ENCODE peak calls at places on chromosome 3, in four cellular contexts. One of them, this sample, is unnamed.

GRCh38 chr3:52742418-52743041 is 28.2 kb downstream of the NEK4 start:
- DNase-seq in GM12878: peak; percentile 15
- DNase-seq in K562: peak; percentile 27
- DNase-seq in HepG2: peak; percentile 44
- DNase-seq in this sample: peak; percentile 23

GRCh38 chr3:186254676-186255665 is 107.1 kb downstream of the DGKG start:
- DNase-seq in GM12878: peak; percentile 68
- DNase-seq in K562: no peak
- DNase-seq in HepG2: no peak
- DNase-seq in this sample: no peak

GRCh38 chr3:171838218-171838720 is 4.9 kb upstream of the TMEM212 start:
- DNase-seq in GM12878: no peak
- DNase-seq in K562: no peak
- DNase-seq in HepG2: peak; percentile 90
- DNase-seq in this sample: no peak

GRCh38 chr3:15633159-15633558 is 31.6 kb downstream of the BTD start:
- DNase-seq in GM12878: no peak
- DNase-seq in K562: no peak
- DNase-seq in HepG2: no peak
- DNase-seq in this sample: no peak

GRCh38 chr3:123424321-123424998 is 24.4 kb downstream of the ADCY5 start:
- DNase-seq in GM12878: no peak
- DNase-seq in K562: no peak
- DNase-seq in HepG2: no peak
- DNase-seq in this sample: no peak

GRCh38 chr3:187104956-187105355 is 34.3 kb downstream of the RPL39L start:
- DNase-seq in GM12878: no peak
- DNase-seq in K562: no peak
- DNase-seq in HepG2: no peak
- DNase-seq in this sample: no peak

GRCh38 chr3:23739536-23739935 is 66.2 kb upstream of the UBE2E1 start:
- DNase-seq in GM12878: no peak
- DNase-seq in K562: peak; percentile 37
- DNase-seq in HepG2: no peak
- DNase-seq in this sample: no peak

GRCh38 chr3:37601832-37602231 is 259.8 kb upstream of the CTDSPL start:
- DNase-seq in GM12878: no peak
- DNase-seq in K562: no peak
- DNase-seq in HepG2: no peak
- DNase-seq in this sample: no peak

GRCh38 chr3:17823039-17823438 is 80.6 kb upstream of the TBC1D5 start:
- DNase-seq in GM12878: no peak
- DNase-seq in K562: no peak
- DNase-seq in HepG2: no peak
- DNase-seq in this sample: no peak

GRCh38 chr3:191066669-191067068 is 132.4 kb upstream of the OSTN start:
- DNase-seq in GM12878: peak; percentile 4
- DNase-seq in K562: no peak
- DNase-seq in HepG2: no peak
- DNase-seq in this sample: no peak
- TF ChIP-seq FOXK2 in GM12878: no peak
- TF ChIP-seq FOXK2 in K562: no peak
- TF ChIP-seq FOXK2 in HepG2: no peak
- TF ChIP-seq FOXK2 in this sample: no peak

GRCh38 chr3:129330413-129330812 is 51.7 kb downstream of the HMCES start:
- DNase-seq in GM12878: no peak
- DNase-seq in K562: no peak
- DNase-seq in HepG2: no peak
- DNase-seq in this sample: no peak
- TF ChIP-seq FOXK2 in GM12878: no peak
- TF ChIP-seq FOXK2 in K562: no peak
- TF ChIP-seq FOXK2 in HepG2: no peak
- TF ChIP-seq FOXK2 in this sample: no peak

DNA sequence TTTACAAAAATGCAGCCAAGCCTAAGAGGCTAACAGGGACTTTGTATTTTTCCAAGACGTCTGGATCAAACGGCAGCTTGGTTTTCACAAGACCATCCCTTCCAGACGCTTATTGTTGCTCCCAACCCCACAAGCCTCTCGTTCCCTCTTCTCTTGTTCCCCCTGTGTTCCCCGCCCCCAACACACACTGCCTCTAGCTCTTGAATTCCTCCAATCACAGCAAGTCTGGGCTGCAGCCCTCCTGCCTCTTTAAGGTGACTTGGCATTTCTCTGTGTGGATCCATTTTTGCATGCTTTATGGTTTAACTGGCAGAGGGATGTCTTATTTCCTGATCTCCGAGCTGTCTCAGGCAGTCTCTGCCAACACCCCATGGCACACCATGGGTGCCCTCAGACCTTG is 182.2 kb downstream of the ABHD5 start:
- DNase-seq in GM12878: no peak
- DNase-seq in K562: peak; percentile 33
- DNase-seq in HepG2: no peak
- DNase-seq in this sample: no peak
- TF ChIP-seq FOXK2 in GM12878: no peak
- TF ChIP-seq FOXK2 in K562: no peak
- TF ChIP-seq FOXK2 in HepG2: no peak
- TF ChIP-seq FOXK2 in this sample: no peak

DNA sequence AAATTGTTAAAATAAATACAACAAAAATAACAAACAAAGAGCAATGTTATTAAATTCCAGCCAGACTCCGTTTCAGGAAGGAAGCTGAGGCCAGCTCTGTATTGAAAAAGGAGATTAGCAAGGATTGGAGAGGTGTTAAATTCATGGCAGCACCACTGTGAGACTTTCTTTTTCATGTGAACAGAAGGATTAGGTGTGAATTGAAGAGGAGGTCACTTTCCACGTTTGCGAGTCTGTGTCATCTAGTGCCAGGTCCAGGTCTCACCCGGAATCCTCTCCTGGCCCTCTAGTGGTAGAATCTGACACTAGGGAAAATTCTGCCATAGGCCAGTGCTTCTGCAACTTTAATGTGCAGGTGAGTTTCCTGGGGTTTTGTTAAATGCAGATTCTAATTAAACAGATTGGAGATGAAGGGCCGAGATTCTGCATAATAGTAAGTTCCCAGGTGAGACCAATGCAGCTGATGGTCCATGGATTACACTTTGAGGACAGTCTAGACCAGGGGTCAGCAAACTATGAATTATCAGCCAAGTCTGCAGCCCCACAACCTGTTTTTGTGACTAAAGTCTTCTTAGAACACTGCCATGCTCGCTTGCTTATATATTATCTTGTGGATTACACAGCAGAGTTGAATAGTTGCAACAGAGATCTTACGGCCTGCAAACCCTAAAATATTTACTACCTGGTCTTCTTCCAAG is 9.2 kb upstream of the SLC6A1 start:
- DNase-seq in GM12878: no peak
- DNase-seq in K562: peak; percentile 72
- DNase-seq in HepG2: peak; percentile 25
- DNase-seq in this sample: peak; percentile 71
- TF ChIP-seq FOXK2 in GM12878: no peak
- TF ChIP-seq FOXK2 in K562: no peak
- TF ChIP-seq FOXK2 in HepG2: no peak
- TF ChIP-seq FOXK2 in this sample: no peak

GRCh38 chr3:94173667-94174434 is 111.0 kb downstream of the NSUN3 start:
- DNase-seq in GM12878: no peak
- DNase-seq in K562: no peak
- DNase-seq in HepG2: no peak
- DNase-seq in this sample: no peak

GRCh38 chr3:94175677-94176076 is 112.8 kb downstream of the NSUN3 start:
- DNase-seq in GM12878: no peak
- DNase-seq in K562: no peak
- DNase-seq in HepG2: no peak
- DNase-seq in this sample: no peak

GRCh38 chr3:94179059-94179458 is 116.2 kb downstream of the NSUN3 start:
- DNase-seq in GM12878: no peak
- DNase-seq in K562: no peak
- DNase-seq in HepG2: no peak
- DNase-seq in this sample: peak; percentile 53

GRCh38 chr3:94172695-94173310 is 109.9 kb downstream of the NSUN3 start:
- DNase-seq in GM12878: no peak
- DNase-seq in K562: no peak
- DNase-seq in HepG2: no peak
- DNase-seq in this sample: no peak

GRCh38 chr3:94176886-94177285 is 114.0 kb downstream of the NSUN3 start:
- DNase-seq in GM12878: no peak
- DNase-seq in K562: no peak
- DNase-seq in HepG2: no peak
- DNase-seq in this sample: no peak
- TF ChIP-seq FOXK2 in GM12878: no peak
- TF ChIP-seq FOXK2 in K562: no peak
- TF ChIP-seq FOXK2 in HepG2: no peak
- TF ChIP-seq FOXK2 in this sample: no peak

DNA sequence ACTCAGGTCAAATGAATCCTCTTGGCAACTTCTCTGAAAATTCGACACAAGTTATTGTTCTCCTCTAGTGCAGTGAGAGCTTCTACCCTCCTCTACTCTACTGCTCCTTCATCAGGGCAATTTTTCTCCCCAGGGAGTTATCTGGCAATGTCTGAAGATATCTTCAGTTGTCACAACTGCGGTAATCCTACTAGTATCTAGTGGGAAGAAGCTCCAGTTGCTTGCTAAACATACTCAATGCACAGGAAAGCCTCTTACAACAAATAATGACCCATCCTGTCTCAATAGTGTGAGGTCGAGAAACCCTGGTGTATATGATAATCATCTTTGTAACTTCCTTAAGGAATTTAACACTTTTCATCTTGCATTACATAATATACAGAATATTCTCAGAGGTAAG is 1147.6 kb downstream of the IGSF11 start:
- DNase-seq in GM12878: no peak
- DNase-seq in K562: no peak
- DNase-seq in HepG2: no peak
- DNase-seq in this sample: no peak
- TF ChIP-seq FOXK2 in GM12878: no peak
- TF ChIP-seq FOXK2 in K562: no peak
- TF ChIP-seq FOXK2 in HepG2: no peak
- TF ChIP-seq FOXK2 in this sample: no peak

GRCh38 chr3:48688737-48689075 is 3.0 kb upstream of the NCKIPSD start:
- DNase-seq in GM12878: no peak
- DNase-seq in K562: no peak
- DNase-seq in HepG2: no peak
- DNase-seq in this sample: no peak

GRCh38 chr3:48687220-48687678 is 1.5 kb upstream of the NCKIPSD start:
- DNase-seq in GM12878: no peak
- DNase-seq in K562: no peak
- DNase-seq in HepG2: no peak
- DNase-seq in this sample: no peak

GRCh38 chr3:48689384-48689783 is 3.7 kb upstream of the NCKIPSD start:
- DNase-seq in GM12878: no peak
- DNase-seq in K562: no peak
- DNase-seq in HepG2: no peak
- DNase-seq in this sample: no peak

GRCh38 chr3:48686538-48687219 is 964 bp upstream of the NCKIPSD start:
- DNase-seq in GM12878: no peak
- DNase-seq in K562: no peak
- DNase-seq in HepG2: no peak
- DNase-seq in this sample: no peak

GRCh38 chr3:48688032-48688736 is 2.5 kb upstream of the NCKIPSD start:
- DNase-seq in GM12878: no peak
- DNase-seq in K562: no peak
- DNase-seq in HepG2: no peak
- DNase-seq in this sample: no peak
- TF ChIP-seq FOXK2 in GM12878: no peak
- TF ChIP-seq FOXK2 in K562: no peak
- TF ChIP-seq FOXK2 in HepG2: no peak
- TF ChIP-seq FOXK2 in this sample: no peak